ENCODE peak calls at places on chromosomes 5 and 9, in seven cellular contexts. One of them, this sample, is unnamed.

GRCh38 chr5:125326114-125326513 is 579.7 kb upstream of the ZNF608 start:
- DNase-seq in CD8-positive, alpha-beta memory T cell: no peak
- DNase-seq in kidney: no peak
- DNase-seq in breast epithelium: no peak
- DNase-seq in GM23248: peak; percentile 77
- DNase-seq in fibroblast of lung: peak; percentile 83
- DNase-seq in neural progenitor cell: no peak
- DNase-seq in this sample: peak; percentile 77

GRCh38 chr9:70324963-70325362 is 66.2 kb downstream of the SMC5 start:
- DNase-seq in fibroblast of lung: peak; percentile 45
- DNase-seq in CD8-positive, alpha-beta memory T cell: no peak
- DNase-seq in breast epithelium: no peak
- DNase-seq in kidney: no peak
- DNase-seq in neural progenitor cell: no peak
- DNase-seq in GM23248: peak; percentile 85
- DNase-seq in this sample: no peak

GRCh38 chr5:56783261-56783660 is 32.1 kb upstream of the MAP3K1 start:
- DNase-seq in breast epithelium: no peak
- DNase-seq in CD8-positive, alpha-beta memory T cell: no peak
- DNase-seq in kidney: no peak
- DNase-seq in neural progenitor cell: no peak
- DNase-seq in fibroblast of lung: no peak
- DNase-seq in GM23248: no peak
- DNase-seq in this sample: no peak

GRCh38 chr9:85960688-85961093 is 19.7 kb downstream of the NAA35 start:
- DNase-seq in neural progenitor cell: no peak
- DNase-seq in GM23248: no peak
- DNase-seq in fibroblast of lung: peak; percentile 38
- DNase-seq in kidney: no peak
- DNase-seq in breast epithelium: no peak
- DNase-seq in CD8-positive, alpha-beta memory T cell: no peak
- DNase-seq in this sample: no peak

GRCh38 chr5:103178167-103178566 is 58.1 kb downstream of the PPIP5K2 start:
- DNase-seq in breast epithelium: no peak
- DNase-seq in neural progenitor cell: no peak
- DNase-seq in kidney: no peak
- DNase-seq in CD8-positive, alpha-beta memory T cell: no peak
- DNase-seq in fibroblast of lung: peak; percentile 1
- DNase-seq in GM23248: peak; percentile 2
- DNase-seq in this sample: no peak

GRCh38 chr5:122350496-122350895 is 38.5 kb downstream of the SNCAIP start:
- DNase-seq in kidney: no peak
- DNase-seq in CD8-positive, alpha-beta memory T cell: no peak
- DNase-seq in neural progenitor cell: no peak
- DNase-seq in GM23248: no peak
- DNase-seq in breast epithelium: no peak
- DNase-seq in fibroblast of lung: peak; percentile 31
- DNase-seq in this sample: no peak

GRCh38 chr5:136120529-136120928 is 12.1 kb upstream of the SMAD5 start:
- DNase-seq in neural progenitor cell: no peak
- DNase-seq in kidney: no peak
- DNase-seq in fibroblast of lung: no peak
- DNase-seq in CD8-positive, alpha-beta memory T cell: no peak
- DNase-seq in breast epithelium: no peak
- DNase-seq in GM23248: no peak
- DNase-seq in this sample: no peak

GRCh38 chr5:175591293-175591692 is 66.6 kb upstream of the HRH2 start:
- DNase-seq in neural progenitor cell: no peak
- DNase-seq in GM23248: no peak
- DNase-seq in kidney: no peak
- DNase-seq in CD8-positive, alpha-beta memory T cell: no peak
- DNase-seq in fibroblast of lung: no peak
- DNase-seq in breast epithelium: no peak
- DNase-seq in this sample: no peak

GRCh38 chr5:52800394-52801213 is 12.9 kb downstream of the ITGA1 start:
- DNase-seq in CD8-positive, alpha-beta memory T cell: peak; percentile 41
- DNase-seq in neural progenitor cell: peak; percentile 73
- DNase-seq in GM23248: peak; percentile 91
- DNase-seq in breast epithelium: peak; percentile 57
- DNase-seq in kidney: peak; percentile 91
- DNase-seq in fibroblast of lung: peak; percentile 68
- DNase-seq in this sample: peak; percentile 84

GRCh38 chr5:97528941-97529340 is 345.9 kb upstream of the RIOK2 start:
- DNase-seq in GM23248: peak; percentile 82
- DNase-seq in kidney: no peak
- DNase-seq in fibroblast of lung: peak; percentile 82
- DNase-seq in breast epithelium: no peak
- DNase-seq in neural progenitor cell: no peak
- DNase-seq in CD8-positive, alpha-beta memory T cell: no peak
- DNase-seq in this sample: no peak

GRCh38 chr5:77569409-77569808 is 69.1 kb downstream of the OTP start:
- DNase-seq in kidney: no peak
- DNase-seq in neural progenitor cell: no peak
- DNase-seq in fibroblast of lung: peak; percentile 2
- DNase-seq in breast epithelium: no peak
- DNase-seq in CD8-positive, alpha-beta memory T cell: no peak
- DNase-seq in GM23248: no peak
- DNase-seq in this sample: no peak

GRCh38 chr9:74824654-74825053 is 63.1 kb downstream of the TRPM6 start:
- DNase-seq in CD8-positive, alpha-beta memory T cell: no peak
- DNase-seq in GM23248: peak; percentile 11
- DNase-seq in neural progenitor cell: no peak
- DNase-seq in breast epithelium: no peak
- DNase-seq in fibroblast of lung: peak; percentile 42
- DNase-seq in kidney: no peak
- DNase-seq in this sample: no peak

GRCh38 chr5:100550531-100551036 is 15.4 kb downstream of the FAM174A start:
- DNase-seq in CD8-positive, alpha-beta memory T cell: no peak
- DNase-seq in breast epithelium: no peak
- DNase-seq in neural progenitor cell: no peak
- DNase-seq in GM23248: peak; percentile 55
- DNase-seq in kidney: no peak
- DNase-seq in fibroblast of lung: no peak
- DNase-seq in this sample: no peak

GRCh38 chr5:173053041-173053440 is 3.1 kb upstream of the CREBRF start:
- DNase-seq in breast epithelium: no peak
- DNase-seq in CD8-positive, alpha-beta memory T cell: no peak
- DNase-seq in kidney: no peak
- DNase-seq in GM23248: no peak
- DNase-seq in neural progenitor cell: no peak
- DNase-seq in fibroblast of lung: no peak
- DNase-seq in this sample: no peak

GRCh38 chr5:65925094-65925600 is 1.2 kb upstream of the ERBIN start:
- DNase-seq in breast epithelium: peak; percentile 62
- DNase-seq in fibroblast of lung: peak; percentile 73
- DNase-seq in CD8-positive, alpha-beta memory T cell: peak; percentile 79
- DNase-seq in kidney: peak; percentile 94
- DNase-seq in GM23248: peak; percentile 87
- DNase-seq in neural progenitor cell: peak; percentile 84
- DNase-seq in this sample: peak; percentile 76

GRCh38 chr5:179836225-179837019 is 15.7 kb downstream of the SQSTM1 start:
- DNase-seq in CD8-positive, alpha-beta memory T cell: peak; percentile 55
- DNase-seq in breast epithelium: no peak
- DNase-seq in kidney: peak; percentile 84
- DNase-seq in neural progenitor cell: no peak
- DNase-seq in GM23248: peak; percentile 47
- DNase-seq in fibroblast of lung: peak; percentile 70
- DNase-seq in this sample: no peak

GRCh38 chr9:24342457-24342856 is 203.2 kb downstream of the IZUMO3 start:
- DNase-seq in CD8-positive, alpha-beta memory T cell: no peak
- DNase-seq in breast epithelium: no peak
- DNase-seq in fibroblast of lung: no peak
- DNase-seq in kidney: no peak
- DNase-seq in neural progenitor cell: no peak
- DNase-seq in GM23248: no peak
- DNase-seq in this sample: no peak

GRCh38 chr5:106454651-106455415 is 1215.9 kb downstream of the EFNA5 start:
- DNase-seq in breast epithelium: no peak
- DNase-seq in GM23248: peak; percentile 0
- DNase-seq in neural progenitor cell: peak; percentile 76
- DNase-seq in kidney: no peak
- DNase-seq in fibroblast of lung: peak; percentile 52
- DNase-seq in CD8-positive, alpha-beta memory T cell: no peak
- DNase-seq in this sample: no peak

GRCh38 chr9:107489144-107489673 is 360 bp downstream of the KLF4 start:
- DNase-seq in GM23248: no peak
- DNase-seq in neural progenitor cell: no peak
- DNase-seq in kidney: no peak
- DNase-seq in fibroblast of lung: peak; percentile 22
- DNase-seq in breast epithelium: no peak
- DNase-seq in CD8-positive, alpha-beta memory T cell: no peak
- DNase-seq in this sample: peak; percentile 59
- H3K4me3 ChIP-seq in GM23248: peak overlapping the region; percentile 82
- H3K4me3 ChIP-seq in neural progenitor cell: peak overlapping the region; percentile 66
- H3K4me3 ChIP-seq in kidney: peak overlapping the region; percentile 75
- H3K4me3 ChIP-seq in fibroblast of lung: peak overlapping the region; percentile 95
- H3K4me3 ChIP-seq in breast epithelium: peak overlapping the region; percentile 93
- H3K4me3 ChIP-seq in CD8-positive, alpha-beta memory T cell: no peak overlapping the region
- H3K4me3 ChIP-seq in this sample: peak overlapping the region; percentile 65

DNA sequence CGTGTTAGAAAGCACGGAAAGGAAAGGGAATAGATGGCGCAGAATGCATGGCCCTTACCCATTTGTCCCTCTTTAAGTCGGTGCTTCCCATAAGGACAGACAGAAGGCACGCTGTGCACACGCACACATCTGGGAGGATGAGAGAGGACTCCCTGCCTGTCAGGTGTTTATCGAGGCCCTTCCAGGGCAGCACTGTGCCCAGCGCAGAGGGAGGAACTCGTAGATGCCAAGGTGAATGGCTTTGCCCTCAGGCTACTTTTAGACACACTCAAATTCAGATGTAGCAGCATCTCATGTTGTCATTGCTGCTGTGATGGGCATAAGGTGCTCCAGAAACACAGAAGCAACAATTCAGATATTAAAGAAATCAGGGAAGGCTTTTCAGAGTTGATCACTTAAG is 70.2 kb upstream of the CTSL start:
- DNase-seq in breast epithelium: no peak
- DNase-seq in fibroblast of lung: no peak
- DNase-seq in neural progenitor cell: no peak
- DNase-seq in kidney: no peak
- DNase-seq in GM23248: no peak
- DNase-seq in CD8-positive, alpha-beta memory T cell: no peak
- DNase-seq in this sample: no peak
- H3K36me3 ChIP-seq in breast epithelium: no peaks in the 10 kb centered on the region
- H3K36me3 ChIP-seq in fibroblast of lung: no peaks in the 10 kb centered on the region
- H3K36me3 ChIP-seq in neural progenitor cell: no peaks in the 10 kb centered on the region
- H3K36me3 ChIP-seq in kidney: peaks cover 7% of the 10 kb centered on the region
- H3K36me3 ChIP-seq in GM23248: no peaks in the 10 kb centered on the region
- H3K36me3 ChIP-seq in CD8-positive, alpha-beta memory T cell: no peaks in the 10 kb centered on the region
- H3K36me3 ChIP-seq in this sample: no peaks in the 10 kb centered on the region

GRCh38 chr9:93950619-93951601 is 4.2 kb downstream of the BARX1 start:
- DNase-seq in CD8-positive, alpha-beta memory T cell: no peak
- DNase-seq in breast epithelium: no peak
- DNase-seq in GM23248: peak; percentile 59
- DNase-seq in kidney: no peak
- DNase-seq in fibroblast of lung: peak; percentile 12
- DNase-seq in neural progenitor cell: peak; percentile 66
- DNase-seq in this sample: no peak
- H3K4me3 ChIP-seq in CD8-positive, alpha-beta memory T cell: peak overlapping the region; percentile 60
- H3K4me3 ChIP-seq in breast epithelium: peak overlapping the region; percentile 71
- H3K4me3 ChIP-seq in GM23248: peak overlapping the region; percentile 67
- H3K4me3 ChIP-seq in kidney: peak overlapping the region; percentile 3
- H3K4me3 ChIP-seq in fibroblast of lung: peak overlapping the region; percentile 25
- H3K4me3 ChIP-seq in neural progenitor cell: peak overlapping the region; percentile 36
- H3K4me3 ChIP-seq in this sample: peak overlapping the region; percentile 29

GRCh38 chr9:81600631-81601030 is 88.7 kb downstream of the TLE1 start:
- DNase-seq in neural progenitor cell: no peak
- DNase-seq in kidney: peak; percentile 21
- DNase-seq in fibroblast of lung: no peak
- DNase-seq in GM23248: no peak
- DNase-seq in CD8-positive, alpha-beta memory T cell: no peak
- DNase-seq in breast epithelium: no peak
- DNase-seq in this sample: no peak
- H3K36me3 ChIP-seq in neural progenitor cell: peaks cover 11% of the 10 kb centered on the region
- H3K36me3 ChIP-seq in kidney: no peaks in the 10 kb centered on the region
- H3K36me3 ChIP-seq in fibroblast of lung: peaks cover 3% of the 10 kb centered on the region
- H3K36me3 ChIP-seq in GM23248: no peaks in the 10 kb centered on the region
- H3K36me3 ChIP-seq in CD8-positive, alpha-beta memory T cell: no peaks in the 10 kb centered on the region
- H3K36me3 ChIP-seq in breast epithelium: no peaks in the 10 kb centered on the region
- H3K36me3 ChIP-seq in this sample: no peaks in the 10 kb centered on the region

GRCh38 chr5:9335754-9336495 is 209.9 kb downstream of the SEMA5A start:
- DNase-seq in neural progenitor cell: no peak
- DNase-seq in GM23248: no peak
- DNase-seq in breast epithelium: no peak
- DNase-seq in fibroblast of lung: no peak
- DNase-seq in kidney: no peak
- DNase-seq in CD8-positive, alpha-beta memory T cell: no peak
- DNase-seq in this sample: no peak
- H3K4me3 ChIP-seq in neural progenitor cell: no peak overlapping the region
- H3K4me3 ChIP-seq in GM23248: no peak overlapping the region
- H3K4me3 ChIP-seq in breast epithelium: no peak overlapping the region
- H3K4me3 ChIP-seq in fibroblast of lung: no peak overlapping the region
- H3K4me3 ChIP-seq in kidney: no peak overlapping the region
- H3K4me3 ChIP-seq in CD8-positive, alpha-beta memory T cell: no peak overlapping the region
- H3K4me3 ChIP-seq in this sample: no peak overlapping the region

GRCh38 chr9:127791085-127791484 is 5.3 kb downstream of the CDK9 start:
- DNase-seq in fibroblast of lung: no peak
- DNase-seq in neural progenitor cell: no peak
- DNase-seq in kidney: no peak
- DNase-seq in breast epithelium: no peak
- DNase-seq in GM23248: no peak
- DNase-seq in CD8-positive, alpha-beta memory T cell: no peak
- DNase-seq in this sample: no peak
- H3K36me3 ChIP-seq in fibroblast of lung: peaks cover 38% of the 10 kb centered on the region
- H3K36me3 ChIP-seq in neural progenitor cell: no peaks in the 10 kb centered on the region
- H3K36me3 ChIP-seq in kidney: peaks cover 31% of the 10 kb centered on the region
- H3K36me3 ChIP-seq in breast epithelium: peaks cover 18% of the 10 kb centered on the region
- H3K36me3 ChIP-seq in GM23248: peaks cover 52% of the 10 kb centered on the region
- H3K36me3 ChIP-seq in CD8-positive, alpha-beta memory T cell: peaks cover 38% of the 10 kb centered on the region
- H3K36me3 ChIP-seq in this sample: peaks cover 53% of the 10 kb centered on the region

GRCh38 chr9:131113655-131114563 is 11.5 kb upstream of the NUP214 start:
- DNase-seq in breast epithelium: no peak
- DNase-seq in fibroblast of lung: no peak
- DNase-seq in GM23248: no peak
- DNase-seq in CD8-positive, alpha-beta memory T cell: no peak
- DNase-seq in neural progenitor cell: no peak
- DNase-seq in kidney: peak; percentile 83
- DNase-seq in this sample: peak; percentile 42
- H3K4me3 ChIP-seq in breast epithelium: no peak overlapping the region
- H3K4me3 ChIP-seq in fibroblast of lung: no peak overlapping the region
- H3K4me3 ChIP-seq in GM23248: no peak overlapping the region
- H3K4me3 ChIP-seq in CD8-positive, alpha-beta memory T cell: no peak overlapping the region
- H3K4me3 ChIP-seq in neural progenitor cell: no peak overlapping the region
- H3K4me3 ChIP-seq in kidney: no peak overlapping the region
- H3K4me3 ChIP-seq in this sample: no peak overlapping the region

This sample was measured in RWPE2.